ENCODE peak calls at places on chromosomes 11 and 22, in ten cellular contexts. A is gastrocnemius medialis; N is effector memory CD4-positive, alpha-beta T cell; J is keratinocyte; R is mucosa of descending colon; S is astrocyte of the spinal cord; F is EL; K is Karpas-422; I is foreskin keratinocyte; P is ACHN. W is an unnamed sample.

GRCh38 chr22:37588540-37589215 is 8.8 kb upstream of the LGALS2 start:
- DNase-seq in A (no peak), N (no peak), J (no peak), R (peak), S (no peak), F (no peak), K (no peak), I (no peak), P (no peak), W (peak)

GRCh38 chr22:40534379-40535188 is 101.9 kb downstream of the MRTFA start:
- DNase-seq in A (no peak), N (no peak), J (no peak), R (no peak), S (peak), F (peak), K (no peak), I (no peak), P (peak), W (no peak)

GRCh38 chr11:88041679-88042078 is 133.6 kb downstream of the RAB38 start:
- DNase-seq in A (no peak), N (no peak), J (no peak), R (no peak), S (no peak), F (no peak), K (no peak), I (no peak), P (no peak), W (no peak)

GRCh38 chr11:14144905-14145304 is 182.4 kb downstream of the SPON1 start:
- DNase-seq in A (no peak), N (no peak), J (no peak), R (no peak), S (no peak), F (no peak), K (no peak), I (no peak), P (no peak), W (no peak)

GRCh38 chr11:16942342-16942741 is 71.9 kb downstream of the PLEKHA7 start:
- DNase-seq in A (no peak), N (no peak), J (no peak), R (no peak), S (no peak), F (no peak), K (no peak), I (no peak), P (no peak), W (no peak)

GRCh38 chr11:119205080-119205479 is 1.1 kb upstream of the CBL start:
- DNase-seq in A (no peak), N (no peak), J (no peak), R (no peak), S (no peak), F (no peak), K (peak), I (no peak), P (no peak), W (no peak)

GRCh38 chr11:34232810-34233209 is 125.0 kb downstream of the ABTB2 start:
- DNase-seq in A (no peak), N (no peak), J (no peak), R (no peak), S (no peak), F (no peak), K (no peak), I (no peak), P (no peak), W (no peak)

GRCh38 chr11:57762235-57762866 is 749 bp downstream of the CTNND1 start:
- DNase-seq in A (no peak), N (no peak), J (no peak), R (peak), S (peak), F (no peak), K (no peak), I (no peak), P (peak), W (no peak)

GRCh38 chr22:36193171-36193570 is 8.4 kb downstream of the APOL4 start:
- DNase-seq in A (no peak), N (no peak), J (no peak), R (no peak), S (no peak), F (no peak), K (no peak), I (no peak), P (no peak), W (no peak)

GRCh38 chr22:49960967-49961600 is 512 bp downstream of the PIM3 start:
- DNase-seq in A (peak), N (no peak), J (no peak), R (peak), S (peak), F (peak), K (peak), I (peak), P (no peak), W (peak)

GRCh38 chr11:102546427-102546826 is 15.9 kb upstream of the MMP7 start:
- DNase-seq in A (no peak), N (no peak), J (no peak), R (no peak), S (peak), F (no peak), K (no peak), I (no peak), P (no peak), W (no peak)

GRCh38 chr11:118878187-118878586 is 5.5 kb upstream of the CXCR5 start:
- DNase-seq in A (no peak), N (no peak), J (no peak), R (no peak), S (no peak), F (no peak), K (no peak), I (no peak), P (no peak), W (no peak)

GRCh38 chr22:43992331-43992821 is 31.7 kb upstream of the PARVB start:
- DNase-seq in A (no peak), N (no peak), J (no peak), R (no peak), S (peak), F (peak), K (no peak), I (no peak), P (no peak), W (no peak)

GRCh38 chr22:46073683-46074504 is 76.4 kb upstream of the PPARA start:
- DNase-seq in A (no peak), N (no peak), J (no peak), R (peak), S (peak), F (peak), K (no peak), I (no peak), P (no peak), W (no peak)

GRCh38 chr22:40660725-40661124 is 18.6 kb upstream of the MCHR1 start:
- DNase-seq in A (no peak), N (no peak), J (no peak), R (no peak), S (no peak), F (no peak), K (no peak), I (no peak), P (no peak), W (no peak)

GRCh38 chr11:71304491-71304890 is 52.1 kb upstream of the SHANK2 start:
- DNase-seq in A (no peak), N (no peak), J (no peak), R (no peak), S (no peak), F (no peak), K (no peak), I (no peak), P (no peak), W (no peak)

GRCh38 chr11:65615950-65616574 is 486 bp downstream of the PCNX3 start:
- DNase-seq in A (no peak), N (no peak), J (no peak), R (peak), S (no peak), F (peak), K (peak), I (no peak), P (peak), W (peak)

GRCh38 chr11:66188580-66188979 is 79.9 kb upstream of the RAB1B start:
- DNase-seq in A (no peak), N (no peak), J (no peak), R (no peak), S (peak), F (peak), K (no peak), I (peak), P (no peak), W (no peak)

GRCh38 chr22:44363980-44364749 is 51.4 kb upstream of the SHISAL1 start:
- DNase-seq in A (no peak), N (no peak), J (no peak), R (no peak), S (no peak), F (no peak), K (no peak), I (no peak), P (no peak), W (no peak)

GRCh38 chr11:27040302-27041115 is at the start of gene BBOX1:
- DNase-seq in A (no peak), N (no peak), J (peak), R (no peak), S (no peak), F (peak), K (no peak), I (peak), P (no peak), W (no peak)

GRCh38 chr22:22076937-22077703 is 94.5 kb upstream of the TOP3B start:
- DNase-seq in A (no peak), N (no peak), J (no peak), R (no peak), S (no peak), F (peak), K (no peak), I (no peak), P (no peak), W (no peak)

GRCh38 chr11:44609028-44609782 is 43.7 kb downstream of the CD82 start:
- DNase-seq in A (no peak), N (peak), J (no peak), R (no peak), S (no peak), F (no peak), K (peak), I (no peak), P (no peak), W (no peak)

W was measured in WERI-Rb-1.